ENCODE peak calls at places on chromosome 15, in ten cellular contexts. N, T, H, K, O, M, R, I, C and D are unnamed samples.

GRCh38 chr15:69578792-69579587 is 126.4 kb downstream of the RPLP1 start:
- DNase-seq in I (no peak), T (peak; percentile 93), K (peak; percentile 89), M (no peak), O (peak; percentile 59), C (no peak), H (no peak), N (no peak), R (no peak), D (peak; percentile 10)

GRCh38 chr15:62464705-62465104 is 299.6 kb upstream of the C2CD4B start:
- DNase-seq in H (no peak), O (no peak), T (no peak), K (no peak), M (peak; percentile 49), R (no peak), N (no peak), C (no peak), I (peak; percentile 77), D (no peak)

GRCh38 chr15:44719293-44719999 is 8.1 kb downstream of the B2M start:
- DNase-seq in K (no peak), H (peak; percentile 79), M (peak; percentile 54), T (no peak), O (no peak), I (no peak), R (no peak), N (no peak), C (no peak), D (peak; percentile 34)

GRCh38 chr15:33908396-33908795 is 59.9 kb upstream of the CHRM5 start:
- DNase-seq in K (no peak), R (no peak), M (peak; percentile 78), C (no peak), I (peak; percentile 32), H (no peak), O (no peak), T (no peak), N (no peak), D (no peak)

GRCh38 chr15:31461911-31462480 is 135.4 kb downstream of the KLF13 start:
- DNase-seq in O (peak; percentile 5), K (no peak), I (no peak), M (no peak), T (no peak), N (no peak), C (peak; percentile 4), R (no peak), H (no peak), D (no peak)

GRCh38 chr15:77180757-77181156 is 109.8 kb upstream of the TSPAN3 start:
- DNase-seq in N (no peak), M (peak; percentile 56), I (no peak), O (no peak), T (no peak), R (no peak), H (no peak), C (no peak), K (no peak), D (no peak)

GRCh38 chr15:40731034-40731433 is 24.0 kb downstream of the RMDN3 start:
- DNase-seq in N (no peak), K (no peak), O (no peak), I (no peak), R (no peak), T (no peak), M (no peak), H (no peak), C (no peak), D (no peak)

GRCh38 chr15:69403611-69404010 is 10.5 kb upstream of the KIF23 start:
- DNase-seq in C (no peak), I (peak; percentile 82), M (peak; percentile 91), H (no peak), R (peak; percentile 72), T (no peak), O (no peak), N (no peak), K (no peak), D (no peak)

GRCh38 chr15:40693904-40694705 is 869 bp upstream of the RAD51 start:
- DNase-seq in M (no peak), T (no peak), O (no peak), N (no peak), I (peak; percentile 67), C (peak; percentile 26), H (peak; percentile 26), R (no peak), K (no peak), D (peak; percentile 33)

GRCh38 chr15:48603123-48603500 is 42.4 kb downstream of the FBN1 start:
- DNase-seq in R (no peak), H (no peak), T (no peak), I (no peak), C (no peak), M (no peak), N (no peak), O (no peak), K (no peak), D (no peak)

GRCh38 chr15:65392368-65392767 is 14.6 kb upstream of the IGDCC3 start:
- DNase-seq in T (peak; percentile 29), M (no peak), K (no peak), H (no peak), C (no peak), N (no peak), R (no peak), O (no peak), I (no peak), D (no peak)

GRCh38 chr15:51390239-51390931 is 48.9 kb downstream of the GLDN start:
- DNase-seq in R (no peak), I (no peak), C (no peak), N (no peak), K (no peak), T (no peak), M (no peak), H (no peak), O (no peak), D (no peak)

GRCh38 chr15:63035253-63035652 is 7.3 kb upstream of the TPM1 start:
- DNase-seq in N (no peak), R (no peak), M (no peak), C (no peak), I (no peak), K (no peak), H (no peak), O (no peak), T (no peak), D (no peak)

GRCh38 chr15:35427091-35427490 is 118.9 kb downstream of the DPH6 start:
- DNase-seq in I (peak; percentile 60), N (no peak), M (peak; percentile 80), T (no peak), C (no peak), O (no peak), K (no peak), H (no peak), R (peak; percentile 27), D (no peak)

GRCh38 chr15:49187537-49188245 is 17.6 kb downstream of the GALK2 start:
- DNase-seq in K (no peak), I (peak; percentile 57), O (no peak), H (no peak), C (no peak), T (no peak), R (peak; percentile 43), M (peak; percentile 49), N (no peak), D (peak; percentile 51)

GRCh38 chr15:93466380-93466779 is 377.4 kb upstream of the RGMA start:
- DNase-seq in H (no peak), R (no peak), O (no peak), T (no peak), I (no peak), C (no peak), N (no peak), M (no peak), K (no peak), D (no peak)

GRCh38 chr15:60585743-60586708 is 107.1 kb upstream of the ICE2 start:
- DNase-seq in R (peak; percentile 36), H (peak; percentile 60), I (peak; percentile 75), N (peak; percentile 28), K (no peak), M (peak; percentile 83), C (peak; percentile 77), T (no peak), O (peak; percentile 54), D (peak; percentile 81)

GRCh38 chr15:99345242-99345641 is 94.0 kb downstream of the LRRC28 start:
- DNase-seq in T (no peak), C (no peak), I (no peak), H (no peak), R (no peak), M (no peak), N (no peak), O (no peak), K (no peak), D (no peak)

GRCh38 chr15:92050220-92050898 is 196.9 kb downstream of the SLCO3A1 start:
- DNase-seq in O (no peak), C (no peak), R (no peak), N (no peak), K (no peak), M (no peak), T (no peak), I (no peak), H (no peak), D (no peak)

GRCh38 chr15:42921049-42921731 is 612 bp upstream of the TTBK2 start:
- DNase-seq in C (peak; percentile 60), O (no peak), K (peak; percentile 61), M (peak; percentile 21), R (no peak), N (peak; percentile 29), T (no peak), H (peak; percentile 56), I (no peak), D (peak; percentile 36)

GRCh38 chr15:78943692-78944091 is 1.2 kb downstream of the CTSH start:
- DNase-seq in T (no peak), K (no peak), R (no peak), M (no peak), O (no peak), N (no peak), I (no peak), H (no peak), C (no peak), D (no peak)

GRCh38 chr15:25450163-25450562 is 11.3 kb upstream of the UBE3A start:
- DNase-seq in H (no peak), K (no peak), I (no peak), C (no peak), N (no peak), M (no peak), R (no peak), O (no peak), T (no peak), D (no peak)